ENCODE peak calls at places on chromosomes 2 and 18, in five cellular contexts. U, N, X, R and H are unnamed samples.

GRCh38 chr2:175151791-175152190 is 16.2 kb downstream of the ATF2 start:
- DNase-seq in U (no peak), N (no peak), X (no peak), R (no peak), H (no peak)

GRCh38 chr18:31901063-31901462 is 41.9 kb downstream of the TRAPPC8 start:
- DNase-seq in U (no peak), N (no peak), X (no peak), R (no peak), H (no peak)

GRCh38 chr2:202965810-202966454 is 48.7 kb upstream of the NBEAL1 start:
- DNase-seq in U (no peak), N (peak; percentile 86), X (no peak), R (no peak), H (peak; percentile 54)

GRCh38 chr2:226799211-226799975 is at the start of gene IRS1:
- DNase-seq in U (peak; percentile 67), N (peak; percentile 92), X (peak; percentile 50), R (peak; percentile 35), H (peak; percentile 84)

GRCh38 chr2:164721425-164721824 is 100.1 kb upstream of the GRB14 start:
- DNase-seq in U (no peak), N (no peak), X (no peak), R (no peak), H (no peak)

GRCh38 chr2:85310330-85310729 is 17.5 kb downstream of the TGOLN2 start:
- DNase-seq in U (no peak), N (no peak), X (no peak), R (no peak), H (no peak)

GRCh38 chr2:191245869-191246531 is 796 bp downstream of the MYO1B start:
- DNase-seq in U (peak; percentile 61), N (peak; percentile 83), X (peak; percentile 6), R (no peak), H (peak; percentile 93)

GRCh38 chr18:63895190-63895589 is 7.7 kb downstream of the SERPINB2 start:
- DNase-seq in U (no peak), N (no peak), X (no peak), R (no peak), H (no peak)

GRCh38 chr2:105384216-105384615 is 14.6 kb downstream of the FHL2 start:
- DNase-seq in U (no peak), N (no peak), X (no peak), R (no peak), H (no peak)

GRCh38 chr2:105384861-105385260 is 14.0 kb downstream of the FHL2 start:
- DNase-seq in U (no peak), N (no peak), X (no peak), R (no peak), H (no peak)

GRCh38 chr2:105382177-105382576 is 16.7 kb downstream of the FHL2 start:
- DNase-seq in U (no peak), N (no peak), X (no peak), R (no peak), H (no peak)

GRCh38 chr2:105381119-105381668 is 17.7 kb downstream of the FHL2 start:
- DNase-seq in U (no peak), N (no peak), X (no peak), R (no peak), H (no peak)

DNA sequence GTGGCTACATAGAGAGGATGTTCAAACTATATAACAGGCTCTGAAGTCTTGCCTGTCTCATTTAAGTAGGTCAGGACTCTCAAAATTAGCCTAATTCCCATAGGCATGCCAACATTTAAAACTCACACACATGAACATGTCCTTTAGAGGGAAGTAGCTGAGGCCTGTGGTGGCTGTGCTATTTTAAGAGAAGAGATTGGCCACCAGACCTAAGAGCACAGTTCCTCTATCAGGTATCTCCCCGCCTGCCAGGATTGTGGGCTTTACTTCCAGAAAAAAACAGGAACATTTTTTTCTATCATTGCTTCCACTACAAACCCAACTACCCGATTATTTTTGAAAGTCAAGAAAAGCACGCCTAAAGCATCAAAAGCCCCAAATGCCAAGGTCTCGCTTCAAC is 15.4 kb downstream of the FHL2 start:
- DNase-seq in U (no peak), N (peak; percentile 52), X (no peak), R (no peak), H (no peak)
- H3K36me3 ChIP-seq in U (no peaks in the 10 kb centered on the region), N (peaks cover 75% of the 10 kb centered on the region), X (no peaks in the 10 kb centered on the region), R (no peaks in the 10 kb centered on the region), H (peaks cover 28% of the 10 kb centered on the region)

DNA sequence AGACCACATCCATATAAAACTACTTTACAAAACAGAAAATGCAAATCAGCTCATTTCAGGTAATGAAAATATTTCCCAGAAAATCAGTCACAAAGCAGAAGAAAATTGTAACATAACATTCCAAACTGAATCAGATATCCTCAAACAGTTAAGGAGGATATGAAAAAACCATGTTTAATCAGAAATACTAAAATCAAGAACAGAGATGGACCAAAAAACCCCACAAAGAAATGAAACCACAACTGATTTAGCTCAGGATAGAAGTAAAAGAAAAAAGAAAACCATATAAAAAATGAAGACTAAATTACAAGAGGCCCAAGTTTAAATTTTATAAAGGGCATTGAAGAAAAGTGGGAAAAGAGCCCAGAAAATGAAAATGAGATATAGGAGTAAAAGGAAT is 102.9 kb downstream of the RAB3GAP1 start:
- DNase-seq in U (no peak), N (no peak), X (no peak), R (no peak), H (no peak)
- H3K36me3 ChIP-seq in U (no peaks in the 10 kb centered on the region), N (peaks cover 27% of the 10 kb centered on the region), X (peaks cover 44% of the 10 kb centered on the region), R (peaks cover 29% of the 10 kb centered on the region), H (no peaks in the 10 kb centered on the region)

DNA sequence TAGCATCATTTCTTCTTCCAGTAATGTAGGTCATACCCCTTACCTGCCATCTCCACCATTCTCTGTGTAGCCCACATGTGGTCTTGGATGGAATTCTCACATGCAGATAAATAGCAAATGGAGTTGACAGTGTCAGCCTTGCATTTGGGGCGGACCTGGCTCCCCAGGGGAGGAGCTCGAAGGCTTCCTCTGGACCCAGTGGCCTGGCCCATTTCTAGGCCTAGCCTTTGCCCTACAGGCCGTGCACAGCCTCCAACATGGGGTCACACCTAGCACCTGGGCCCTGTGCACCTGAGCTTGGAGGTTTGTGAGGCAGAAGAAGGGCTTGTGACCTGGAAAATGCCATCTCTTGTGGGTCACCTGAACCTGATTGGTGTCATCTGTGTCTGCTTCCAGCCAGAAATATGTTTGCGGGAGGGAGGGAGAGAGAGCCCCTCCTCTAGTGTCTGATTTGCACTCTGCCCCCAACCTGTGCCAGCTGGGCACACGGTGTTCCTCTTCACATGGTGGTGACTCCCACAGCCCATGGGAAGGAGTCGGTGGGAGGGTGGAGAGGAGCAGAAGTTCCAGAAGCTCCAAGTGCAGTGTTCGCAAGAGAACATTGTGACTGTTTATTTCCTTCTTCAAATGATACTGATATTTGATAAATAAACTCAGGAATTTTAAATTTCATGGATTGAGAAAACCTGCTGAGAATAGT is 33.0 kb downstream of the ITGB1BP1 start:
- DNase-seq in U (no peak), N (no peak), X (no peak), R (no peak), H (no peak)
- H3K36me3 ChIP-seq in U (no peaks in the 10 kb centered on the region), N (peaks cover 2% of the 10 kb centered on the region), X (no peaks in the 10 kb centered on the region), R (no peaks in the 10 kb centered on the region), H (no peaks in the 10 kb centered on the region)

GRCh38 chr18:79450289-79450920 is 54.7 kb downstream of the NFATC1 start:
- DNase-seq in U (no peak), N (no peak), X (no peak), R (no peak), H (no peak)
- H3K36me3 ChIP-seq in U (no peaks in the 10 kb centered on the region), N (no peaks in the 10 kb centered on the region), X (peaks cover 49% of the 10 kb centered on the region), R (peaks cover 5% of the 10 kb centered on the region), H (no peaks in the 10 kb centered on the region)